ENCODE peak calls at places on chromosomes 3 and 15, in eight cellular contexts. U is astrocyte, B is PC-9, K is neural progenitor cell, E is HepG2, R is hepatocyte, T is mammary epithelial cell, M is GM23338. J is an unnamed sample.

GRCh38 chr3:186466391-186466974 is 77.7 kb downstream of the CRYGS start:
- DNase-seq in U (peak), B (no peak), K (no peak), E (no peak), R (no peak), T (no peak), M (no peak), J (no peak)

GRCh38 chr3:123608263-123608937 is 23.5 kb upstream of the HACD2 start:
- DNase-seq in U (no peak), B (no peak), K (no peak), E (no peak), R (no peak), T (no peak), M (no peak), J (no peak)

GRCh38 chr3:4752201-4753072 is 226.8 kb upstream of the BHLHE40 start:
- DNase-seq in U (peak), B (no peak), K (peak), E (peak), R (peak), T (peak), M (no peak), J (peak)

GRCh38 chr3:122315619-122316018 is 9.4 kb upstream of the CSTA start:
- DNase-seq in U (no peak), B (no peak), K (peak), E (no peak), R (no peak), T (no peak), M (peak), J (no peak)

GRCh38 chr15:47475336-47475735 is 242.0 kb upstream of the SEMA6D start:
- DNase-seq in U (no peak), B (no peak), K (no peak), E (no peak), R (no peak), T (no peak), M (no peak), J (no peak)

GRCh38 chr3:10228248-10228950 is 19.9 kb upstream of the TATDN2 start:
- DNase-seq in U (no peak), B (no peak), K (no peak), E (no peak), R (no peak), T (peak), M (no peak), J (no peak)

GRCh38 chr15:70767668-70768067 is 4.3 kb upstream of the UACA start:
- DNase-seq in U (no peak), B (no peak), K (no peak), E (no peak), R (no peak), T (no peak), M (no peak), J (no peak)

GRCh38 chr3:52024765-52025452 is 29.2 kb upstream of the RPL29 start:
- DNase-seq in U (no peak), B (no peak), K (no peak), E (no peak), R (no peak), T (no peak), M (no peak), J (no peak)

GRCh38 chr3:189334064-189334920 is 162.5 kb downstream of the TPRG1 start:
- DNase-seq in U (peak), B (peak), K (no peak), E (no peak), R (no peak), T (peak), M (no peak), J (no peak)

GRCh38 chr3:14925729-14926591 is 21.4 kb upstream of the NR2C2 start:
- DNase-seq in U (peak), B (peak), K (peak), E (peak), R (peak), T (peak), M (peak), J (peak)

GRCh38 chr15:58705105-58705504 is 44.4 kb downstream of the ADAM10 start:
- DNase-seq in U (no peak), B (no peak), K (no peak), E (no peak), R (no peak), T (no peak), M (no peak), J (no peak)

GRCh38 chr3:12351145-12351544 is 62.3 kb downstream of the PPARG start:
- DNase-seq in U (no peak), B (no peak), K (no peak), E (no peak), R (no peak), T (no peak), M (no peak), J (no peak)

GRCh38 chr15:83164409-83165404 is 42.9 kb downstream of the HDGFL3 start:
- DNase-seq in U (peak), B (no peak), K (no peak), E (no peak), R (no peak), T (peak), M (no peak), J (no peak)

GRCh38 chr3:159762981-159763465 is 225.6 kb upstream of the IL12A start:
- DNase-seq in U (peak), B (peak), K (peak), E (no peak), R (peak), T (peak), M (peak), J (peak)

GRCh38 chr3:141388823-141389617 is 20.7 kb downstream of the ZBTB38 start:
- DNase-seq in U (no peak), B (no peak), K (no peak), E (peak), R (no peak), T (no peak), M (no peak), J (no peak)

GRCh38 chr3:194935061-194935460 is 249.4 kb downstream of the FAM43A start:
- DNase-seq in U (no peak), B (peak), K (no peak), E (no peak), R (no peak), T (no peak), M (no peak), J (no peak)

GRCh38 chr3:71055602-71056001 is 527.9 kb downstream of the FOXP1 start:
- DNase-seq in U (peak), B (no peak), K (no peak), E (no peak), R (no peak), T (peak), M (no peak), J (no peak)

GRCh38 chr3:12948371-12948770 is 107.0 kb upstream of the RPL32 start:
- DNase-seq in U (peak), B (no peak), K (no peak), E (no peak), R (no peak), T (peak), M (no peak), J (no peak)

GRCh38 chr3:194584435-194584776 is 48.8 kb downstream of the TMEM44 start:
- DNase-seq in U (no peak), B (no peak), K (no peak), E (no peak), R (no peak), T (no peak), M (no peak), J (no peak)

GRCh38 chr3:115146418-115147328 is at the start of gene ZBTB20:
- DNase-seq in U (peak), B (peak), K (peak), E (peak), R (peak), T (peak), M (peak), J (peak)

GRCh38 chr3:150975992-150976368 is 3.5 kb upstream of the CLRN1 start:
- DNase-seq in U (no peak), B (no peak), K (no peak), E (no peak), R (no peak), T (no peak), M (peak), J (no peak)

DNA sequence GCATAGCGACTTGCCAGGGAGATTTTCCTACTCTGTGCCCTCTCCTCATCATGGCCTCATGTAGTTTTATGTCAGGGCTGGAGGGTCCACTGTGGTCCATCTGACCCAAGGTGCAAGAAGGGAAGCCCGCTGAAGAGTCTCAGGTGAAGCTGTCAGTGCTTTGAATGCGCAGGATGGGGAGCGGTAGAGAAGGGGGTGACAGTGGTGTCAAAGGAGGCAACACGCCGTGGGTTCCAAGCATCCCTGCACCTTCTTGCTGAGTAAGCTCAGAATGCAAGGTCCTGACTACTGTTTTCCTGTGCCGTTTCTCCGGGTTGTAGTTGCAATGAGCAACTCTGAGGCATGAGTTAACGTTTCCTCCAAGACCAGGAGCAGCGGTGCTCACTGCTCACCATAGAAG is 44.9 kb upstream of the RAB6B start:
- DNase-seq in U (no peak), B (no peak), K (no peak), E (no peak), R (no peak), T (no peak), M (no peak), J (no peak)
- TF ChIP-seq EZH2 in U (no peak), B (no peak), K (no peak), E (no peak), R (no peak), T (no peak), M (no peak), J (no peak)

GRCh38 chr3:17678116-17678741 is 64.2 kb downstream of the TBC1D5 start:
- DNase-seq in U (peak), B (no peak), K (no peak), E (no peak), R (no peak), T (peak), M (no peak), J (no peak)

DNA sequence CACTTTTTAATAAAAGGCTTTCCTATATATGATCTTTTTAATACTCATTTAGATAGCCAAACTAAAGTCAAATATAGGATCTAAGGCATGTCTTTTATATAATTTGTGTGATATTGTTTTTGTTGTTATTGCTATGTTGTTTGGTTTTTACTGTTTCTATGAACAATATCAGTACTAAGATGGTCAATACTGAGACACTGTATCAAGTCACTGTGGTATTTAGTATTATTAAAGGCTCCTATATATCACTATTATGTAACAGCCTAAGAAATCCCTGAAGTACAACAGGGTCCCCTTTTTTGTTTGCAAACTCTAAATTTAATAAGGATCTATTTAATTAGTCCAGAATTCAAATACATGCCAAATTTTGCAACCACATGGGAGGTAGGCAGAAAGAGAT is 61.9 kb downstream of the TBC1D5 start:
- DNase-seq in U (no peak), B (no peak), K (no peak), E (no peak), R (no peak), T (no peak), M (no peak), J (no peak)
- TF ChIP-seq EZH2 in U (no peak), B (no peak), K (no peak), E (no peak), R (no peak), T (no peak), M (no peak), J (no peak)

GRCh38 chr15:77821188-77821958 is 188.7 kb upstream of the LINGO1 start:
- DNase-seq in U (peak), B (no peak), K (peak), E (peak), R (peak), T (peak), M (peak), J (peak)

GRCh38 chr15:77817434-77817833 is 184.7 kb upstream of the LINGO1 start:
- DNase-seq in U (no peak), B (no peak), K (peak), E (no peak), R (no peak), T (no peak), M (no peak), J (no peak)

GRCh38 chr15:77818484-77819270 is 186.0 kb upstream of the LINGO1 start:
- DNase-seq in U (no peak), B (no peak), K (peak), E (no peak), R (no peak), T (no peak), M (peak), J (no peak)

GRCh38 chr15:77819841-77820728 is 187.4 kb upstream of the LINGO1 start:
- DNase-seq in U (no peak), B (no peak), K (peak), E (peak), R (peak), T (peak), M (peak), J (peak)

GRCh38 chr15:77819271-77819806 is 186.6 kb upstream of the LINGO1 start:
- DNase-seq in U (no peak), B (no peak), K (peak), E (no peak), R (peak), T (peak), M (peak), J (no peak)
- TF ChIP-seq EZH2 in U (no peak), B (no peak), K (no peak), E (peak), R (no peak), T (no peak), M (no peak), J (no peak)

DNA sequence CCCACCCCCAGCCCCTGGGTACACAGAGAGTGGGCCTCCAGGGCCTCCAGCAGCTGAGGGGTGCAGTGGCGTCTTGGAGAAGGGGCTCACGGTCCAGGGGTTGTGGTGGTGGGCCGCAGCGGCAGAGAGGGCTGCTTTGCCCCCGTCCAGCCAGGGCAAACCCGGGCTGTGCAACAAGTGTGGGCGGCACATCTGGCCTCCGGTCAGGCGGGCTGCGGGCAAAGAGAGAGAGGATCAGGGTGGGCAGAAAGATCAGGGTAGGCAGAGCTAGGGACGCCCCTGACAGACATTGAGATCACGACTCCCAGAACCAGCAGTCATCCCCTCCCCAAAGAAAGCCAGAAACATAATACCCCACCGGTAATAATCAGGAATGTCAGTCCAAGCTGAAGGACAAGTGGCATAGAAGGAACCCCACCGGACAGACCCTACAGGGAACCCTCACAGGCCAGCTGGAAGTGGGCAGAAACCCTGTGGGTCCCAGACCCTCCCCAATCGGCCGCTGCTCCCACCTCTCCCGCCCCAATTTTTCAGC is 6.8 kb downstream of the GATA2 start:
- DNase-seq in U (no peak), B (no peak), K (no peak), E (no peak), R (no peak), T (no peak), M (no peak), J (no peak)
- TF ChIP-seq EZH2 in U (peak), B (no peak), K (peak), E (no peak), R (no peak), T (peak), M (no peak), J (no peak)

GRCh38 chr15:89406756-89407650 is 72.4 kb upstream of the POLG start:
- DNase-seq in U (no peak), B (no peak), K (peak), E (no peak), R (no peak), T (no peak), M (peak), J (no peak)
- TF ChIP-seq EZH2 in U (peak), B (no peak), K (peak), E (peak), R (peak), T (peak), M (peak), J (no peak)

DNA sequence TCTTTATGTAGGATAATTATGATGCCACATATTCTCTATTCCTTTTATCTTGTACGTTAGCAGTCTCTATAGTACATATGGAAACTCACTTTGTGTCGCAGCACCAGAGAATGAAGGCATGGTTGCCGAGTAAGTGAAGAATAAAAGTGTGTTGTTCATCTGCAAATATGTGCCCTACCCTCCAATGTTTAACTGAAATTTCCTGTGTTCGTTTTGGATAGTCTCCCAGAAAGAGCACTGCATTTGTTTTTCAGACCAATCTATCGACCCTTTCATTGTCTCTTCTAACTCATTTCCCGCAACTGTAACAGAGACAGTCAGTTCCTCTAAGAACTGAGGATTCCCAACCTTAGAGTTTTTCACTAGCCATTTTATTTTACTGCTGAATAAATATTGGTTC is 592.9 kb downstream of the TUSC7 start:
- DNase-seq in U (no peak), B (no peak), K (no peak), E (no peak), R (no peak), T (no peak), M (no peak), J (no peak)
- TF ChIP-seq EZH2 in U (no peak), B (no peak), K (no peak), E (no peak), R (no peak), T (no peak), M (no peak), J (no peak)

GRCh38 chr15:67825880-67826716 is 789 bp downstream of the SKOR1 start:
- DNase-seq in U (no peak), B (no peak), K (peak), E (no peak), R (no peak), T (no peak), M (peak), J (no peak)

GRCh38 chr15:67824157-67824899 is 981 bp upstream of the SKOR1 start:
- DNase-seq in U (no peak), B (no peak), K (no peak), E (no peak), R (no peak), T (no peak), M (peak), J (no peak)

GRCh38 chr15:67826717-67827560 is 1.6 kb downstream of the SKOR1 start:
- DNase-seq in U (no peak), B (no peak), K (peak), E (no peak), R (no peak), T (no peak), M (peak), J (no peak)

GRCh38 chr15:67823371-67824156 is 1.7 kb upstream of the SKOR1 start:
- DNase-seq in U (no peak), B (no peak), K (peak), E (no peak), R (no peak), T (no peak), M (peak), J (no peak)

DNA sequence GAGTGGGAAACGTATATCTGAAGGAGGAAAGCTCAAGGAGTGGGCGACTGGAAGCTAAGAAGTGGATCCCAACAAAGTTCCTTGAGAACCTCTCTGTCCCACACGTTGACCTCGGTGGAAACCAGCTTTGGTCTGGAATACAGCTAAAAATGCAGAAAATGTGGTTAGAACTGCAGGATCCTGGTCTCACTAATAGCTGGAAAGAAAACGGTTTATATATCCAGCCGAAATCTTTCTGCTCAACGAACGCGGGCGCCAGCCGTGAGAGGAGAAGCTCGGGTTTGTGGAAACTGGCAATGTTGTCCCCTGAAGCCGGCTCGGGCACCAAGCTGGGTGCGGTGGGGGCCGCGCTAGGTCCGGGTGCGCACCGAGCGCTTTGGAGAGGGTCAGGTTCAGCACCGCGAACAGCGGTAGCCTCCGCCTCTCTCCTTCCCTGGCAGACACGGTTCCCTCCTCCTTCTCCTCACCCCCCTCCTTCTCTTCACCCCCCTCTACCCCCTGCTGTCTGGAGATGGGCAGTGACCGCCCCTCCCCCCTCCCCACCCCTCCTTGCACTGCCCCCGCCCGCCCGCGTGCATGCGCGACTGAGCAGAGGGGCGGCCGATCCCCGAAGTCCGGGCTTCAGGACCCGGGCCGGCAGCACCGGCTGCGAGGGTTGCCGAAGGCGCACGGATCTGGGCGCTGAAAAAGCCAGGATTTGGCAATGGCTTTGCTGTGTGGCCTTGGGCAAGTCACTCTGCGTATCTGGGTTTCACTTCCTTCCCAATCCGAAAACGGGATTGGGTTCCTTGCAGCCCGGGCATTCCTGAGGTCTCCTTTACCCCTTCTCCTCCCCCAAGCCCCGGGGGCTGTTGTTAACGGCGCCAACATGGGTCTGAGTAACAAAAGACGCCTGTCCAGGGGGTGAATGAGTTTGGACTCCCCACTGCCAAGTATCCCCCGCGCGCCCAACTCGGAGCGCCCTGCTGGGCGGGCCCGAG is at the start of gene SKOR1:
- DNase-seq in U (peak), B (no peak), K (peak), E (no peak), R (peak), T (no peak), M (peak), J (no peak)
- TF ChIP-seq EZH2 in U (peak), B (no peak), K (peak), E (no peak), R (no peak), T (peak), M (peak), J (no peak)